ENCODE peak calls at places on chromosomes 16 and 17, in ten cellular contexts. One of them, this sample, is unnamed. For H3K4me1 and H3K36me3, the result is how much of the 10 kb centered on the place peaks cover.

GRCh38 chr16:89307421-89307805 is 89.9 kb downstream of the ZNF778 start:
- DNase-seq in fibroblast of lung: no peak
- DNase-seq in Caco-2: no peak
- DNase-seq in BE2C: no peak
- DNase-seq in right lobe of liver: peak
- DNase-seq in psoas muscle: no peak
- DNase-seq in Panc1: no peak
- DNase-seq in HCT116: no peak
- DNase-seq in neuronal stem cell: no peak
- DNase-seq in CD4-positive, alpha-beta memory T cell: no peak
- DNase-seq in this sample: no peak

GRCh38 chr16:54707813-54708212 is 222.9 kb upstream of the IRX5 start:
- DNase-seq in neuronal stem cell: no peak
- DNase-seq in CD4-positive, alpha-beta memory T cell: no peak
- DNase-seq in right lobe of liver: no peak
- DNase-seq in Panc1: no peak
- DNase-seq in psoas muscle: no peak
- DNase-seq in fibroblast of lung: no peak
- DNase-seq in HCT116: no peak
- DNase-seq in BE2C: no peak
- DNase-seq in Caco-2: no peak
- DNase-seq in this sample: no peak

GRCh38 chr17:17304521-17304985 is 1.4 kb downstream of the NT5M start:
- DNase-seq in BE2C: no peak
- DNase-seq in Panc1: no peak
- DNase-seq in fibroblast of lung: no peak
- DNase-seq in CD4-positive, alpha-beta memory T cell: peak
- DNase-seq in psoas muscle: no peak
- DNase-seq in HCT116: no peak
- DNase-seq in neuronal stem cell: no peak
- DNase-seq in right lobe of liver: no peak
- DNase-seq in Caco-2: no peak
- DNase-seq in this sample: no peak

GRCh38 chr16:54589326-54589725 is 302.7 kb upstream of the IRX3 start:
- DNase-seq in Caco-2: no peak
- DNase-seq in BE2C: no peak
- DNase-seq in right lobe of liver: no peak
- DNase-seq in fibroblast of lung: no peak
- DNase-seq in HCT116: no peak
- DNase-seq in psoas muscle: no peak
- DNase-seq in Panc1: no peak
- DNase-seq in CD4-positive, alpha-beta memory T cell: no peak
- DNase-seq in neuronal stem cell: no peak
- DNase-seq in this sample: no peak

GRCh38 chr17:28717578-28718316 is at the start of gene RAB34:
- DNase-seq in Panc1: no peak
- DNase-seq in right lobe of liver: no peak
- DNase-seq in psoas muscle: peak
- DNase-seq in neuronal stem cell: peak
- DNase-seq in HCT116: no peak
- DNase-seq in CD4-positive, alpha-beta memory T cell: no peak
- DNase-seq in BE2C: no peak
- DNase-seq in fibroblast of lung: peak
- DNase-seq in Caco-2: no peak
- DNase-seq in this sample: peak

GRCh38 chr16:50335198-50335958 is 33.4 kb downstream of the BRD7 start:
- DNase-seq in right lobe of liver: no peak
- DNase-seq in neuronal stem cell: no peak
- DNase-seq in Caco-2: no peak
- DNase-seq in CD4-positive, alpha-beta memory T cell: peak
- DNase-seq in HCT116: no peak
- DNase-seq in fibroblast of lung: no peak
- DNase-seq in BE2C: no peak
- DNase-seq in psoas muscle: no peak
- DNase-seq in Panc1: no peak
- DNase-seq in this sample: no peak

GRCh38 chr17:59287452-59287851 is 44.0 kb upstream of the YPEL2 start:
- DNase-seq in BE2C: no peak
- DNase-seq in right lobe of liver: no peak
- DNase-seq in CD4-positive, alpha-beta memory T cell: no peak
- DNase-seq in psoas muscle: no peak
- DNase-seq in fibroblast of lung: peak
- DNase-seq in Caco-2: no peak
- DNase-seq in neuronal stem cell: no peak
- DNase-seq in HCT116: peak
- DNase-seq in Panc1: no peak
- DNase-seq in this sample: no peak

GRCh38 chr16:79360267-79360666 is 240.3 kb downstream of the MAF start:
- DNase-seq in psoas muscle: no peak
- DNase-seq in Panc1: no peak
- DNase-seq in HCT116: no peak
- DNase-seq in neuronal stem cell: no peak
- DNase-seq in Caco-2: no peak
- DNase-seq in fibroblast of lung: no peak
- DNase-seq in right lobe of liver: no peak
- DNase-seq in BE2C: no peak
- DNase-seq in CD4-positive, alpha-beta memory T cell: no peak
- DNase-seq in this sample: no peak

GRCh38 chr17:66302761-66303626 is 581 bp downstream of the PRKCA start:
- DNase-seq in Caco-2: peak
- DNase-seq in right lobe of liver: peak
- DNase-seq in BE2C: peak
- DNase-seq in CD4-positive, alpha-beta memory T cell: peak
- DNase-seq in neuronal stem cell: peak
- DNase-seq in fibroblast of lung: peak
- DNase-seq in psoas muscle: peak
- DNase-seq in HCT116: no peak
- DNase-seq in Panc1: no peak
- DNase-seq in this sample: peak

GRCh38 chr17:13750783-13751484 is 149.2 kb upstream of the HS3ST3A1 start:
- DNase-seq in Caco-2: no peak
- DNase-seq in CD4-positive, alpha-beta memory T cell: no peak
- DNase-seq in right lobe of liver: no peak
- DNase-seq in neuronal stem cell: no peak
- DNase-seq in Panc1: no peak
- DNase-seq in HCT116: no peak
- DNase-seq in fibroblast of lung: peak
- DNase-seq in psoas muscle: no peak
- DNase-seq in BE2C: no peak
- DNase-seq in this sample: no peak

GRCh38 chr17:50206604-50207293 is 5.3 kb upstream of the COL1A1 start:
- DNase-seq in right lobe of liver: no peak
- DNase-seq in psoas muscle: peak
- DNase-seq in CD4-positive, alpha-beta memory T cell: no peak
- DNase-seq in fibroblast of lung: peak
- DNase-seq in Panc1: no peak
- DNase-seq in Caco-2: no peak
- DNase-seq in BE2C: peak
- DNase-seq in neuronal stem cell: no peak
- DNase-seq in HCT116: no peak
- DNase-seq in this sample: no peak

GRCh38 chr17:38910325-38910724 is 15.1 kb upstream of the LASP1NB start:
- DNase-seq in BE2C: no peak
- DNase-seq in psoas muscle: peak
- DNase-seq in right lobe of liver: peak
- DNase-seq in neuronal stem cell: no peak
- DNase-seq in fibroblast of lung: no peak
- DNase-seq in Caco-2: no peak
- DNase-seq in CD4-positive, alpha-beta memory T cell: no peak
- DNase-seq in Panc1: no peak
- DNase-seq in HCT116: no peak
- DNase-seq in this sample: no peak
- H3K4me1 ChIP-seq in BE2C: under half
- H3K4me1 ChIP-seq in psoas muscle: under half
- H3K4me1 ChIP-seq in right lobe of liver: under half
- H3K4me1 ChIP-seq in neuronal stem cell: under half
- H3K4me1 ChIP-seq in fibroblast of lung: under half
- H3K4me1 ChIP-seq in Caco-2: under half
- H3K4me1 ChIP-seq in CD4-positive, alpha-beta memory T cell: under half
- H3K4me1 ChIP-seq in Panc1: under half
- H3K4me1 ChIP-seq in HCT116: under half
- H3K4me1 ChIP-seq in this sample: half or more

DNA sequence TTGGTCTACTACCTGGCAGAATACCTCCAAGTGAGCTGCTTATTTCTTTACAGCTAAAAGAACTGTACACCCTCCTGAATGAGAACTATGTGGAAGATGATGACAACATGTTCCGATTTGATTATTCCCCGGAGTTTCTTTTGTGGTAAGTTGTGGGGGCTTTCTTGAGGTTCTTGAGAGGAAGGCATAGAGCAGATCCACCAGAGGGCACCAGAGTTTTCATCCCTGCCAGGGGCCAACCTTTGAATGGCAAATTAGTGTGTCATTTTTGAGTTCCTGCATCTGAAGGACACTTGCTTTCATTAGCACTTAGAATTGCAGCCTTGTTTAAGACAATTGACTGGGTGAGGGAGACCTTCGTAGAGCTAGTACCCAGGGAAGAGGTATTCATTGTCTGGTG is 35.0 kb downstream of the NMT1 start:
- DNase-seq in CD4-positive, alpha-beta memory T cell: no peak
- DNase-seq in Caco-2: peak
- DNase-seq in psoas muscle: no peak
- DNase-seq in HCT116: peak
- DNase-seq in Panc1: no peak
- DNase-seq in fibroblast of lung: peak
- DNase-seq in neuronal stem cell: no peak
- DNase-seq in BE2C: peak
- DNase-seq in right lobe of liver: no peak
- DNase-seq in this sample: no peak
- H3K36me3 ChIP-seq in CD4-positive, alpha-beta memory T cell: half or more
- H3K36me3 ChIP-seq in Caco-2: under half
- H3K36me3 ChIP-seq in psoas muscle: half or more
- H3K36me3 ChIP-seq in HCT116: under half
- H3K36me3 ChIP-seq in Panc1: under half
- H3K36me3 ChIP-seq in fibroblast of lung: under half
- H3K36me3 ChIP-seq in neuronal stem cell: half or more
- H3K36me3 ChIP-seq in BE2C: half or more
- H3K36me3 ChIP-seq in right lobe of liver: under half
- H3K36me3 ChIP-seq in this sample: half or more

DNA sequence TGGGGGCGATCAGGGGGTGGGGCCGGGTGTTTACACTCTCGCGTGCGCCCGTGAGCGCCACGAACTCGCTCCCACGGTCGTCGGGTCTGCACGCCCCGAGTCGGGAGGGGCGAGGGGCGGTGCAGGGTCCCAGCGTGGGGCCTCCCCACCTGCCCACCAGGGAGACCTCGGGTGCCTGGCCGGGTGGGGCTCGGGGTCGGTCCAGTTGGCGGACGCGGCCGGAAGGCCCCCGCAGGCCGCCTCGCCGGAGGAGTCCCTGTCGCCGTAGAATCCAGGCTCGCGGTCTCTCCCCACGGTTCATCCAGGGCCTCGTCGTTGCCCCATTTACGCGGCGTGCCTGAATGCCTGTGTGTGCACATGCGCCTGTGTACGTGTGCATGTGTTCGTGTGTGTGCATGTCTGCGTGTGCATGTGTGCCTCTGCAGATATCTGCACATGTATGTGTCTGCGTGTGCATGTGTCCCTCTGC is 510 bp upstream of the RAB40B start:
- DNase-seq in Panc1: no peak
- DNase-seq in BE2C: no peak
- DNase-seq in fibroblast of lung: no peak
- DNase-seq in HCT116: no peak
- DNase-seq in right lobe of liver: no peak
- DNase-seq in CD4-positive, alpha-beta memory T cell: no peak
- DNase-seq in Caco-2: no peak
- DNase-seq in neuronal stem cell: peak
- DNase-seq in psoas muscle: no peak
- DNase-seq in this sample: no peak
- H3K4me3 ChIP-seq in Panc1: peak
- H3K4me3 ChIP-seq in BE2C: peak
- H3K4me3 ChIP-seq in fibroblast of lung: peak
- H3K4me3 ChIP-seq in HCT116: peak
- H3K4me3 ChIP-seq in right lobe of liver: peak
- H3K4me3 ChIP-seq in CD4-positive, alpha-beta memory T cell: peak
- H3K4me3 ChIP-seq in Caco-2: peak
- H3K4me3 ChIP-seq in neuronal stem cell: peak
- H3K4me3 ChIP-seq in psoas muscle: peak
- H3K4me3 ChIP-seq in this sample: peak

GRCh38 chr17:7841622-7842379 is 7.8 kb downstream of the KDM6B start:
- DNase-seq in right lobe of liver: peak
- DNase-seq in fibroblast of lung: peak
- DNase-seq in Caco-2: peak
- DNase-seq in CD4-positive, alpha-beta memory T cell: peak
- DNase-seq in BE2C: peak
- DNase-seq in psoas muscle: peak
- DNase-seq in HCT116: peak
- DNase-seq in neuronal stem cell: peak
- DNase-seq in Panc1: no peak
- DNase-seq in this sample: peak
- H3K4me1 ChIP-seq in right lobe of liver: under half
- H3K4me1 ChIP-seq in fibroblast of lung: under half
- H3K4me1 ChIP-seq in Caco-2: under half
- H3K4me1 ChIP-seq in CD4-positive, alpha-beta memory T cell: half or more
- H3K4me1 ChIP-seq in BE2C: under half
- H3K4me1 ChIP-seq in psoas muscle: under half
- H3K4me1 ChIP-seq in HCT116: under half
- H3K4me1 ChIP-seq in neuronal stem cell: under half
- H3K4me1 ChIP-seq in Panc1: under half
- H3K4me1 ChIP-seq in this sample: half or more

This sample was measured in heart right ventricle.